ENCODE peak calls at places on chromosomes 1 and 21, in seven cellular contexts. F is GM23248, E is neuronal stem cell, X is astrocyte, Y is H9, O is MM.1S, D is mesenchymal stem cell. W is an unnamed sample.

GRCh38 chr1:68016364-68016763 is 34.1 kb downstream of the DIRAS3 start:
- DNase-seq in F (peak), E (no peak), X (peak), Y (no peak), O (no peak), D (no peak), W (no peak)

GRCh38 chr1:172393354-172393753 is 27.1 kb upstream of the C1orf105 start:
- DNase-seq in F (no peak), E (no peak), X (no peak), Y (no peak), O (no peak), D (no peak), W (no peak)

GRCh38 chr1:16618719-16619118 is 5.4 kb upstream of the NBPF1 start:
- DNase-seq in F (no peak), E (no peak), X (no peak), Y (peak), O (no peak), D (no peak), W (peak)

GRCh38 chr1:167541610-167542009 is 12.0 kb downstream of the CREG1 start:
- DNase-seq in F (no peak), E (no peak), X (peak), Y (no peak), O (no peak), D (no peak), W (no peak)

GRCh38 chr1:231423648-231424047 is 1.6 kb upstream of the EGLN1 start:
- DNase-seq in F (no peak), E (no peak), X (no peak), Y (no peak), O (no peak), D (peak), W (no peak)

GRCh38 chr1:112878321-112878720 is 77.7 kb downstream of the SLC16A1 start:
- DNase-seq in F (no peak), E (no peak), X (no peak), Y (no peak), O (no peak), D (peak), W (no peak)

GRCh38 chr1:225577243-225577642 is 75.7 kb downstream of the ENAH start:
- DNase-seq in F (no peak), E (no peak), X (no peak), Y (no peak), O (no peak), D (peak), W (no peak)

GRCh38 chr1:32754282-32755097 is 51.9 kb upstream of the SYNC start:
- DNase-seq in F (peak), E (peak), X (peak), Y (peak), O (no peak), D (peak), W (peak)

GRCh38 chr1:172654535-172654934 is 4.4 kb upstream of the FASLG start:
- DNase-seq in F (peak), E (no peak), X (peak), Y (no peak), O (no peak), D (peak), W (no peak)

GRCh38 chr1:48493970-48494769 is 22.2 kb upstream of the SPATA6 start:
- DNase-seq in F (peak), E (no peak), X (peak), Y (no peak), O (no peak), D (peak), W (peak)

GRCh38 chr1:3930696-3931309 is 30.7 kb upstream of the C1orf174 start:
- DNase-seq in F (no peak), E (no peak), X (no peak), Y (no peak), O (no peak), D (no peak), W (no peak)

GRCh38 chr1:201565771-201566528 is 27.0 kb downstream of the NAV1 start:
- DNase-seq in F (no peak), E (no peak), X (no peak), Y (no peak), O (no peak), D (no peak), W (no peak)

GRCh38 chr1:204190212-204191211 is 5.8 kb downstream of the KISS1 start:
- DNase-seq in F (peak), E (no peak), X (peak), Y (peak), O (no peak), D (peak), W (peak)

GRCh38 chr1:209808059-209808494 is 2.1 kb upstream of the IRF6 start:
- DNase-seq in F (peak), E (no peak), X (peak), Y (no peak), O (no peak), D (peak), W (no peak)

DNA sequence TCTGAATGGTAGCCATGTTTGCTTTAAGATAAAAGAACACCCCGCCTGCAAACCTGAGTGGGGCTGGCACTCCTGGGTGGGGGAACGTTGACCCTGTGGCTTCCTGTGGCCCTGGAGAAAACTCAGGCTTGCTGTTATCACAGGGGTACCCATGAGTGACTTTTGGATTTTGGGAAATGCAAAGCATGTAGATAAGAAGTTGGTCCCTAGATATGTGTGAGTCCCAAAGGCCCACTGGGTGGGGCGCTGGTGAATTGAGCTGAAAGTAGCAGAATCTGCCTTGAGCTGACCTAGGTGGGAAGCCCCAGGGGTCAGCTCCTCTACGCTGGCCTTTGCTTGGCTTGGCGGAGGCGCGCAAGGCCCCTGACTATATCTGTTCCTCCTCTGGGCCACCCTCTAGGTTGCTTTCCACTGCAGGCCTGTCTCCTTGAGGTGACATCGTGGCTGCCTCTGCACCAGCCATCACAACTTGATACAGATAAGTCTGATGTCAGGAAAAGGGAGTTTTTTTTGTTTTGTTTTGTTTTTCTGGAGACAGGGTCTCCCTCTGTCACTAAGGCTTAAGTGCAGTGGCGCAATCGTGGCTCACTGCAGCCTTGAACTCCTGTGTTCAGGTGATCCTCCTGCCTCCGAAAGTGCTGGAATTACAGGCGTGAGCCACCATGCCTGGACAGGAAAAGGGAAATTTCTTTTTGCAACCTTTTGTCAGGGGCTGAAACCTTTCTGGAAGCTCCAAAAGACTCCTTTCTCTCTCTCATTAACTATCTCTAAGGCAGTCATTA is 72.2 kb downstream of the AGPAT3 start:
- DNase-seq in F (no peak), E (no peak), X (no peak), Y (no peak), O (no peak), D (no peak), W (no peak)
- H3K27ac ChIP-seq in F (peak), E (no peak), X (no peak), Y (no peak), O (no peak), D (no peak), W (no peak)

GRCh38 chr1:46761740-46762139 is 37.1 kb upstream of the CYP4B1 start:
- DNase-seq in F (no peak), E (no peak), X (no peak), Y (no peak), O (no peak), D (no peak), W (no peak)

GRCh38 chr1:46757956-46758304 is 39.0 kb upstream of the EFCAB14 start:
- DNase-seq in F (no peak), E (no peak), X (no peak), Y (no peak), O (no peak), D (no peak), W (no peak)

GRCh38 chr1:46757256-46757955 is 38.5 kb upstream of the EFCAB14 start:
- DNase-seq in F (peak), E (no peak), X (peak), Y (peak), O (no peak), D (no peak), W (peak)

GRCh38 chr1:46764406-46764805 is 34.4 kb upstream of the CYP4B1 start:
- DNase-seq in F (no peak), E (no peak), X (no peak), Y (no peak), O (no peak), D (no peak), W (no peak)

DNA sequence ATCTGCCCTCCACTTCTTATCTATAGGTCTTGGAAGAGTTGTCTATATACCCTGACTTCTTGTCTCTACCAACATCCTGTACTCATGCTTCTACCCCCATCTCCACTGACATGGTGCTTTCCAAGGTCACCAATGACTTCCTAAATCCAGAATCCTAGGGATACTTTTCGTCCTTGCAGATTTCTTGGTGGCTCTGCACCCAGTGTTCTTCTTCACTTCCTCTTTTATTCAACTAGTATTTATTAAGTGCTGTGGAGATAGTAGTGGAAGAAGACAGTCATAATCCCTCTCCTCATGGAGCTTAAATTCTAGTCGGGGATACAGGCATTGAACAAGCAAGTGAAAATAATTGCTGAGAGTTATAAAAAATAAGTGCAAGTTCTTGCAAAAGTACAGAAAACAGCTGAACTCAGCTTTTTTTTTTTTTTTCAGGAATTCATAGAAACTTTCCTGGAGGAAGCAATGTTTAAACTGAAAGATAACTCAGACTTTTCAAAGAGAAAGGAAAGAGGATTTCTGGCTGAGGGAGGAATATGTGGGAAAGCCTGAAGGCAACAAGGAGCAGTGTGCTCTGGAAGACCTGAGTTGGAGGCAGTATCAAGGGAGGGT is 38.2 kb upstream of the CYP4B1 start:
- DNase-seq in F (no peak), E (no peak), X (no peak), Y (no peak), O (no peak), D (no peak), W (no peak)
- H3K4me2 ChIP-seq in F (no peak), E (no peak), X (no peak), Y (no peak), O (no peak), D (no peak), W (no peak)

GRCh38 chr1:181104790-181105133 is 16.3 kb downstream of the IER5 start:
- DNase-seq in F (peak), E (peak), X (no peak), Y (peak), O (no peak), D (peak), W (peak)
- H3K27ac ChIP-seq in F (peak), E (peak), X (peak), Y (no peak), O (peak), D (peak), W (no peak)

GRCh38 chr1:19163261-19163660 is 46.8 kb downstream of the UBR4 start:
- DNase-seq in F (peak), E (no peak), X (peak), Y (no peak), O (no peak), D (peak), W (no peak)
- H3K4me2 ChIP-seq in F (peak), E (no peak), X (peak), Y (no peak), O (no peak), D (no peak), W (no peak)

GRCh38 chr1:2427976-2428375 is 15.6 kb upstream of the PEX10 start:
- DNase-seq in F (no peak), E (no peak), X (no peak), Y (no peak), O (no peak), D (no peak), W (no peak)
- H3K27ac ChIP-seq in F (no peak), E (no peak), X (no peak), Y (no peak), O (no peak), D (no peak), W (no peak)

DNA sequence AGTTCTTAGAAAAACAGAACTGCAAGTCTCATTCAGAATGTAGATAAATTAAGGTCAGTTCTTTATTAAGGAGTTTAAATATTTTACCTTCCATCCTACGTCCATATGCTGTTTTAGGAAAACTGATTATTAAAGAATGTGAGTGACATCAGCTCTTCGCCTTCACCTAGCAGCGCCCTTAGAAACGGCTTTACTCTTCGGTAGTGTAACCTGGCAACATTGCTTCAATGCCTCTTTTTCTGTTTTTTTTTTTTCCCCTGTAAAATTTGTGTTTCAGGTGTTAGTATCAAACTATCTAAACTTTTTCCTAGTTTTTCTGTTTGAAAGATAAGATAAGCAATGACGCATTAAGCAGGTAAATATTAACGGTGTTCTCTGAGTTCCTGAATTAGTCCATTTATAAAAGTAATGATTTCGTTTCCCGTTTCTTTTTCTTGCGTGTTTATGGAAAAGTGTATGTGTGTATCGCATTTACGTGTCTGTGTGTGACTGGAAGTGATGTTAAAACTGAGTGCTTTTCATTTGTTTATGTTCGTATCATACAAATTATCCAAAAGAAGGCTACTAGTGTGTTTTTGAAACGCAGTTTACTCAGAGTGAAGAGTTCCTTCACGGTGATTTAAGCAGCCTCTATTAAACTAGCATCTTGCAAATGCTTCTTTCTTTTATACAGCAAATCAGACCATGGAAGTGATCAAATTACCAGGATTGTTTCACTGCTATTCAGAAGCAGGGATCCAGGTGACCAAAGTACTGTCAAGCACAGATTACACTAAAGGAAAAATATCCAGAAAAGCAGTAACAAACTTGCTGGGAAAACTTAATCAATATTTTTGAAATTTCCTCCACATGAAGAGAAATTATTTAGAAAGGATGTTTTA is 139.0 kb downstream of the SDCCAG8 start:
- DNase-seq in F (no peak), E (no peak), X (no peak), Y (no peak), O (no peak), D (no peak), W (no peak)
- H3K4me2 ChIP-seq in F (no peak), E (no peak), X (no peak), Y (no peak), O (no peak), D (no peak), W (peak)